ENCODE peak calls at places on chromosomes 5 and 9, in seven cellular contexts. S is fibroblast of lung, N is heart left ventricle, H is AG04450, Z is mammary epithelial cell, M is body of pancreas, W is Peyer's patch. O is an unnamed sample. For H3K9me3, the result is how much of the 10 kb centered on the place peaks cover.

GRCh38 chr5:160097981-160098380 is 21.3 kb downstream of the PWWP2A start:
- DNase-seq in Z (no peak), W (no peak), M (no peak), H (peak), N (no peak), S (peak), O (peak)

GRCh38 chr5:51202161-51202560 is 181.1 kb upstream of the ISL1 start:
- DNase-seq in H (no peak), M (no peak), S (no peak), Z (no peak), W (no peak), N (no peak), O (no peak)

GRCh38 chr5:147098233-147098790 is 136.5 kb upstream of the STK32A start:
- DNase-seq in Z (peak), S (peak), M (peak), N (no peak), W (no peak), H (no peak), O (peak)

GRCh38 chr5:168941901-168942300 is 359.0 kb downstream of the SLIT3 start:
- DNase-seq in Z (no peak), M (no peak), N (no peak), S (no peak), W (no peak), H (no peak), O (no peak)

GRCh38 chr5:96087939-96088338 is 126.3 kb upstream of the ELL2 start:
- DNase-seq in M (no peak), Z (no peak), S (no peak), N (no peak), H (no peak), W (no peak), O (no peak)

GRCh38 chr9:127393680-127394079 is 3.3 kb upstream of the SLC2A8 start:
- DNase-seq in W (no peak), N (no peak), M (no peak), S (peak), H (no peak), Z (peak), O (peak)

GRCh38 chr9:129612123-129612522 is 8.8 kb downstream of the C9orf50 start:
- DNase-seq in H (no peak), N (no peak), M (no peak), Z (no peak), S (no peak), W (no peak), O (no peak)

GRCh38 chr5:149224282-149224681 is 47.4 kb upstream of the AFAP1L1 start:
- DNase-seq in W (no peak), N (peak), M (no peak), Z (no peak), S (no peak), H (no peak), O (no peak)

GRCh38 chr5:96439477-96440184 is 6.6 kb upstream of the PCSK1 start:
- DNase-seq in M (no peak), Z (no peak), S (peak), W (no peak), N (no peak), H (no peak), O (peak)

GRCh38 chr5:59496524-59497134 is 396.9 kb downstream of the PDE4D start:
- DNase-seq in W (peak), S (peak), N (no peak), H (no peak), Z (no peak), M (no peak), O (peak)

GRCh38 chr5:134004626-134005414 is at the start of gene VDAC1:
- DNase-seq in S (peak), M (peak), H (peak), N (peak), Z (peak), W (peak), O (peak)

GRCh38 chr9:126470251-126470993 is 143.3 kb upstream of the LMX1B start:
- DNase-seq in S (no peak), W (no peak), N (no peak), Z (no peak), M (no peak), H (no peak), O (no peak)

GRCh38 chr5:143054480-143054941 is 284.3 kb downstream of the ARHGAP26 start:
- DNase-seq in W (no peak), M (no peak), H (no peak), Z (no peak), N (no peak), S (no peak), O (no peak)

GRCh38 chr9:91427873-91428272 is 4.2 kb upstream of the NFIL3 start:
- DNase-seq in N (no peak), Z (peak), S (peak), W (no peak), M (no peak), H (no peak), O (peak)

GRCh38 chr9:125763373-125763772 is 16.2 kb downstream of the PBX3 start:
- DNase-seq in N (no peak), S (peak), H (no peak), M (no peak), Z (peak), W (no peak), O (peak)

GRCh38 chr5:122805481-122805880 is 30.6 kb downstream of the SNX2 start:
- DNase-seq in Z (peak), M (no peak), W (no peak), H (no peak), S (peak), N (no peak), O (peak)

GRCh38 chr9:95025213-95026170 is 292.0 kb downstream of the FANCC start:
- DNase-seq in Z (peak), H (peak), S (peak), N (peak), W (no peak), M (peak), O (peak)

GRCh38 chr9:33461474-33461873 is 12.2 kb downstream of the NOL6 start:
- DNase-seq in W (no peak), H (no peak), S (no peak), Z (no peak), N (no peak), M (no peak), O (no peak)

GRCh38 chr9:109191746-109192145 is 24.7 kb upstream of the FRRS1L start:
- DNase-seq in H (no peak), N (no peak), Z (no peak), M (no peak), S (no peak), W (no peak), O (no peak)

GRCh38 chr9:1453636-1454035 is 403.5 kb downstream of the DMRT2 start:
- DNase-seq in H (no peak), W (no peak), S (no peak), Z (no peak), M (no peak), N (no peak), O (no peak)

GRCh38 chr9:37645903-37646506 is 4.7 kb upstream of the FRMPD1 start:
- DNase-seq in S (no peak), H (no peak), Z (no peak), N (no peak), M (no peak), W (no peak), O (no peak)

GRCh38 chr5:389891-390290 is 53.1 kb upstream of the EXOC3 start:
- DNase-seq in W (no peak), Z (no peak), S (no peak), N (no peak), M (no peak), H (no peak), O (no peak)

GRCh38 chr5:142920888-142921612 is 150.9 kb downstream of the ARHGAP26 start:
- DNase-seq in W (no peak), M (no peak), S (no peak), Z (no peak), H (no peak), N (no peak), O (no peak)

GRCh38 chr5:575636-576035 is 36.5 kb upstream of the CEP72 start:
- DNase-seq in H (no peak), Z (no peak), W (no peak), M (no peak), N (no peak), S (no peak), O (no peak)

GRCh38 chr5:94544784-94545318 is 73.6 kb downstream of the KIAA0825 start:
- DNase-seq in Z (no peak), H (no peak), N (no peak), W (no peak), S (no peak), M (no peak), O (no peak)

GRCh38 chr5:94544031-94544650 is 74.3 kb downstream of the KIAA0825 start:
- DNase-seq in S (peak), N (no peak), W (no peak), H (no peak), Z (peak), M (no peak), O (peak)

GRCh38 chr5:94538260-94538659 is 80.1 kb downstream of the KIAA0825 start:
- DNase-seq in W (no peak), M (no peak), Z (no peak), S (no peak), H (no peak), N (no peak), O (no peak)

GRCh38 chr5:94545870-94546625 is 72.4 kb downstream of the KIAA0825 start:
- DNase-seq in Z (no peak), M (no peak), S (no peak), W (no peak), H (no peak), N (no peak), O (no peak)

DNA sequence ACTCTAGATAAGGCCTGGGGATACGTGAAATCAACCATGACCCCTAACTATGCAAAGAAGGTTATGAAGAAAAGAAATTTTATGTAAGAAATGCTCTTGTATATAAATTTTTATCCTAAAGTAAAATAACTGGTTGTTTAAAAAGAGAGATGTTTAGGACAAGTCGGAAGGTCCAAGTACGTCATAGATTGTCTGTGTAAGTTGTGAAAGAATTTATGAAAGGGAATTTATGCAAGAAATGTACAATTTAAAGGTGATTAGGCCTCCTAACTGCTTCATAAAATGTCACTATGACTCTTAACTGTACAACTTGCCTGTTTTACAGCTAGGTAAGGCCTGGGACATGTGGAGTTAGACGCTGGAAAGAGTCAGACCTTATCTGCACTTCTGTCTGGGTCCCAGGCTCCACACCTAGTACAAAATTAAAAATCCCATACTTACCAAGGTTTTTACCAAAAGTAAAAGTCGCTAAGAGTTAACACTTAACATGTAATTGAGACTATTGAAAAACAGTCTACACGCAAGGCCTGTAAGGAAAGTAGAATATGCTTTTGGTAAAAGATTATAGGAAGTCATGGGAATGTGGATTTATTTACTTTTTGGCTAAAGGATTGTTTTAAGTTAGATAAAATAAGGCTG is 77.4 kb downstream of the KIAA0825 start:
- DNase-seq in S (no peak), H (no peak), W (no peak), N (no peak), Z (no peak), M (no peak), O (no peak)
- H3K9me3 ChIP-seq in S (under half), H (under half), W (under half), N (under half), Z (under half), M (under half), O (under half)

GRCh38 chr5:165126598-165126997 is 1621.2 kb downstream of the MAT2B start:
- DNase-seq in H (no peak), N (no peak), W (no peak), M (no peak), S (no peak), Z (no peak), O (no peak)
- H3K9me3 ChIP-seq in H (under half), N (under half), W (under half), M (under half), S (under half), Z (under half), O (under half)

DNA sequence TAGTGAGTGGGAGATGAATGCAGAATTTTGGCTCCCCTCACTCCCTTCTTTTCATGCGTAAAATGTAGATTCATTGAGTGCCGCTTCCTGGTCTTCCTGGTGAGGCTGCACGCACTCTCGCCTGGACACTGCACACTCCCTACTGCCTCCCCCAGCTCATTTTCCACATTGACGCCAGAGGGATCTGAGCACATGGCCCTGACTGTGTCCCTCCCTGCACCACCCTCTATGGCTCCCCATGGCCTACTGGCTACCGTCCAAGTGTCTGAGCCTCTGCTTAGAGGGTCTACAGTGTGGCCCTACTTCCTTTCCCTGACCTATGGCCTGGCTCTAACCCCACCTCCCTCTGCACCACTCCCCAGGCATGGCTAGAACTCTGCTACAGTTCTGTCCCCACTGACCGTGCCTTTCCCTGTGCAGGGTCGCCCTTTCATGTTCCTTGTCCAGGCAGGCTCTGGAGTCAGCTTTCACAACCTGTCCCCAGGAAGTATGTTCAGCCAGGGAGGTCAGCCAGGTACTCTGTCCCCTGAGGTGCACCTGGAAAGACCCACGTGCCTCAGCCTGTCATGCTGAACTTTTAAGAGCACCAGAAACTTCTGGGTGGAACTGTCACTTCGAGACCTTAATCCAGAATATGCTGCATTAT is 160.5 kb downstream of the COL23A1 start:
- DNase-seq in N (no peak), H (no peak), Z (no peak), M (peak), W (no peak), S (peak), O (no peak)
- H3K9me3 ChIP-seq in N (under half), H (half or more), Z (under half), M (under half), W (under half), S (under half), O (under half)

GRCh38 chr5:176868731-176869130 is 30.4 kb downstream of the HK3 start:
- DNase-seq in W (no peak), N (no peak), S (no peak), M (no peak), H (no peak), Z (no peak), O (no peak)

GRCh38 chr5:176870110-176870591 is 29.0 kb downstream of the HK3 start:
- DNase-seq in N (no peak), W (no peak), Z (no peak), M (no peak), H (peak), S (peak), O (peak)

GRCh38 chr5:176868126-176868525 is 31.0 kb downstream of the HK3 start:
- DNase-seq in Z (no peak), N (no peak), M (no peak), H (no peak), W (no peak), S (no peak), O (no peak)

GRCh38 chr5:176866913-176867312 is 32.2 kb downstream of the HK3 start:
- DNase-seq in N (no peak), S (no peak), W (no peak), M (no peak), H (no peak), Z (no peak), O (no peak)

GRCh38 chr5:176869501-176870109 is 29.5 kb downstream of the HK3 start:
- DNase-seq in W (no peak), N (no peak), M (no peak), S (no peak), Z (no peak), H (no peak), O (no peak)
- H3K9me3 ChIP-seq in W (under half), N (under half), M (under half), S (under half), Z (under half), H (under half), O (under half)